ENCODE peak calls at places on chromosomes 12 and 14, in ten cellular contexts. Y is mucosa of descending colon, O is cardiac muscle cell, C is Calu3, H is astrocyte of the spinal cord, Z is spleen, V is stomach, P is left ventricle myocardium inferior, G is upper lobe of right lung, D is AG09309. E is an unnamed sample.

GRCh38 chr14:69695664-69696527 is 71.0 kb upstream of the SRSF5 start:
- DNase-seq in Y (peak; percentile 79), O (peak; percentile 69), C (peak; percentile 29), H (peak; percentile 67), Z (peak; percentile 87), V (peak; percentile 52), P (no peak), G (no peak), D (no peak), E (no peak)

GRCh38 chr14:76950043-76951020 is 78.2 kb downstream of the IRF2BPL start:
- DNase-seq in Y (no peak), O (peak; percentile 58), C (peak; percentile 46), H (peak; percentile 63), Z (no peak), V (no peak), P (no peak), G (no peak), D (no peak), E (no peak)

GRCh38 chr12:104682790-104683279 is 226.1 kb downstream of the CHST11 start:
- DNase-seq in Y (no peak), O (no peak), C (no peak), H (no peak), Z (no peak), V (no peak), P (no peak), G (no peak), D (no peak), E (no peak)

GRCh38 chr12:9634177-9634803 is 26.6 kb upstream of the KLRB1 start:
- DNase-seq in Y (no peak), O (peak; percentile 66), C (peak; percentile 72), H (peak; percentile 63), Z (no peak), V (peak; percentile 69), P (no peak), G (no peak), D (peak; percentile 16), E (peak; percentile 58)

GRCh38 chr12:8038659-8039114 is 6.2 kb downstream of the FOXJ2 start:
- DNase-seq in Y (peak; percentile 66), O (peak; percentile 44), C (peak; percentile 37), H (peak; percentile 59), Z (no peak), V (peak; percentile 84), P (peak; percentile 62), G (peak; percentile 84), D (no peak), E (no peak)

GRCh38 chr14:87992349-87992719 is 648 bp downstream of the GALC start:
- DNase-seq in Y (no peak), O (peak; percentile 36), C (no peak), H (no peak), Z (no peak), V (no peak), P (no peak), G (no peak), D (no peak), E (no peak)

GRCh38 chr12:15756822-15757221 is 32.4 kb downstream of the EPS8 start:
- DNase-seq in Y (no peak), O (no peak), C (no peak), H (no peak), Z (no peak), V (no peak), P (no peak), G (no peak), D (peak; percentile 61), E (no peak)

GRCh38 chr12:108355069-108355468 is 16.0 kb upstream of the CMKLR1 start:
- DNase-seq in Y (no peak), O (no peak), C (no peak), H (no peak), Z (no peak), V (no peak), P (no peak), G (no peak), D (no peak), E (no peak)

GRCh38 chr12:109446-109845 is 42.9 kb downstream of the IQSEC3 start:
- DNase-seq in Y (no peak), O (no peak), C (no peak), H (no peak), Z (no peak), V (no peak), P (no peak), G (no peak), D (no peak), E (no peak)

GRCh38 chr14:101235042-101235871 is 326.0 kb upstream of the DIO3 start:
- DNase-seq in Y (no peak), O (peak; percentile 56), C (peak; percentile 91), H (peak; percentile 31), Z (no peak), V (peak; percentile 47), P (peak; percentile 50), G (peak; percentile 82), D (no peak), E (peak; percentile 58)

GRCh38 chr12:77625441-77625840 is 205.3 kb upstream of the NAV3 start:
- DNase-seq in Y (no peak), O (peak; percentile 59), C (no peak), H (peak; percentile 94), Z (no peak), V (no peak), P (no peak), G (no peak), D (peak; percentile 90), E (no peak)

GRCh38 chr14:104309657-104310369 is 171.4 kb downstream of the KIF26A start:
- DNase-seq in Y (peak; percentile 26), O (no peak), C (no peak), H (no peak), Z (peak; percentile 44), V (no peak), P (no peak), G (no peak), D (no peak), E (no peak)

GRCh38 chr14:68569970-68570409 is 222.9 kb downstream of the ZFP36L1 start:
- DNase-seq in Y (no peak), O (no peak), C (no peak), H (no peak), Z (no peak), V (peak; percentile 73), P (no peak), G (no peak), D (no peak), E (no peak)

GRCh38 chr14:31897581-31898186 is 179.4 kb upstream of the ARHGAP5 start:
- DNase-seq in Y (no peak), O (peak; percentile 66), C (no peak), H (no peak), Z (no peak), V (no peak), P (no peak), G (no peak), D (no peak), E (no peak)

GRCh38 chr12:131757111-131757510 is 46.2 kb downstream of the SFSWAP start:
- DNase-seq in Y (no peak), O (no peak), C (no peak), H (no peak), Z (no peak), V (no peak), P (no peak), G (no peak), D (no peak), E (no peak)

GRCh38 chr12:113850309-113851056 is 115.6 kb downstream of the RBM19 start:
- DNase-seq in Y (no peak), O (peak; percentile 79), C (no peak), H (peak; percentile 68), Z (no peak), V (no peak), P (peak; percentile 68), G (no peak), D (no peak), E (no peak)

DNA sequence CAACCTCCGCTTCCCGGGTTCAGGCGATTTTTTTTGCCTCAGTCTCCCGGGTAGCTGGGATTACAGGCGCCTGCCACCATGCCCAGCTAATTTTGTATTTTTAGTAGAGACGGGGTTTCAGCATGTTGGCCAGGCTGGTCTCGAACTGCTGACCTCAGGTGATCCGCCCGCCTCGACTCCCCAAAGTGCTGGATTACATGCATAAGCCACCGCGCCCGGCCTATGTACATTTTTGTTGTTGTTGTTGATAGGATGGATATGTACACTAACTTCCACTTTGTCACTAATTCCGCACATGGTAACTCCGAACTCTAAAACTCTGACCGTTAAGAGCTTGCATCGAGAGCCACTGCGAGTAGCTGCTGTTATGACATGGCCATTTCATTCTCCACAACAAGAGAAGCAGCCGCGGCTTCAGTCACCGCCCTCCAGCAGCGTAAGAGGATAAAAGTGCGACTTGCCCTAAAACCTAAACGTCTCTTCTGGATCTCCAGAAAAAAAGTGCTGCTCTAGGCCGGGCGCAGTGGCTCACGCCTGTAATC is 742 bp upstream of the MARS1 start:
- DNase-seq in Y (no peak), O (no peak), C (no peak), H (no peak), Z (peak; percentile 82), V (no peak), P (no peak), G (no peak), D (no peak), E (no peak)
- TF ChIP-seq CTCF in Y (no peak), O (no peak), C (no peak), H (no peak), Z (no peak), V (no peak), P (no peak), G (no peak), D (no peak), E (no peak)

GRCh38 chr14:95876769-95877490 is at the start of gene TUNAR:
- DNase-seq in Y (no peak), O (no peak), C (no peak), H (no peak), Z (no peak), V (no peak), P (no peak), G (no peak), D (no peak), E (peak; percentile 19)
- TF ChIP-seq CTCF in Y (no peak), O (no peak), C (no peak), H (no peak), Z (no peak), V (no peak), P (no peak), G (no peak), D (no peak), E (peak; percentile 6)

GRCh38 chr12:127280393-127281275 is 986.3 kb upstream of the TMEM132C start:
- DNase-seq in Y (peak; percentile 63), O (peak; percentile 1), C (no peak), H (no peak), Z (peak; percentile 84), V (peak; percentile 72), P (peak; percentile 21), G (peak; percentile 82), D (no peak), E (peak; percentile 72)
- TF ChIP-seq CTCF in Y (peak; percentile 97), O (peak; percentile 48), C (peak; percentile 26), H (peak; percentile 81), Z (peak; percentile 63), V (no peak), P (peak; percentile 85), G (peak; percentile 83), D (peak; percentile 60), E (peak; percentile 100)

GRCh38 chr12:6829532-6830220 is 1.5 kb downstream of the P3H3 start:
- DNase-seq in Y (peak; percentile 49), O (no peak), C (no peak), H (no peak), Z (no peak), V (no peak), P (no peak), G (no peak), D (no peak), E (no peak)
- TF ChIP-seq CTCF in Y (no peak), O (peak; percentile 20), C (no peak), H (peak; percentile 34), Z (no peak), V (no peak), P (peak; percentile 18), G (no peak), D (peak; percentile 48), E (peak; percentile 32)

GRCh38 chr14:58668848-58669480 is 31.2 kb downstream of the DACT1 start:
- DNase-seq in Y (no peak), O (no peak), C (no peak), H (no peak), Z (no peak), V (no peak), P (no peak), G (no peak), D (no peak), E (no peak)
- TF ChIP-seq CTCF in Y (no peak), O (no peak), C (no peak), H (no peak), Z (no peak), V (no peak), P (no peak), G (no peak), D (no peak), E (no peak)